ENCODE peak calls at places on chromosomes 1 and 21, in six cellular contexts. N, D, O, J, X and E are unnamed samples.
A peak's percentile ranks its signal among the peaks of the same experiment; 100 is the strongest.

GRCh38 chr1:61089338-61089737 is 7.0 kb downstream of the NFIA start:
- DNase-seq in D (no peak), N (no peak), O (no peak), J (no peak), X (no peak), E (no peak)

GRCh38 chr1:12677565-12677964 is 33.7 kb downstream of the AADACL4 start:
- DNase-seq in X (no peak), N (no peak), D (no peak), O (no peak), J (no peak), E (no peak)

GRCh38 chr1:83990734-83991133 is 8.2 kb downstream of the TTLL7 start:
- DNase-seq in J (no peak), X (no peak), O (no peak), D (no peak), N (no peak), E (no peak)

GRCh38 chr1:47585141-47585902 is 147.5 kb downstream of the FOXD2 start:
- DNase-seq in X (no peak), N (peak; percentile 2), O (no peak), J (no peak), D (no peak), E (peak; percentile 42)

GRCh38 chr1:211518330-211519289 is 26.6 kb upstream of the RD3 start:
- DNase-seq in N (no peak), O (peak; percentile 27), D (no peak), J (no peak), X (no peak), E (no peak)

GRCh38 chr21:46559291-46559983 is 45.4 kb downstream of the S100B start:
- DNase-seq in N (no peak), D (no peak), X (peak; percentile 55), J (no peak), O (no peak), E (peak; percentile 81)

GRCh38 chr21:43345746-43346409 is 81.1 kb downstream of the SIK1 start:
- DNase-seq in N (no peak), D (no peak), J (no peak), O (peak; percentile 83), X (no peak), E (no peak)

GRCh38 chr1:119713538-119714456 is 2.1 kb downstream of the PHGDH start:
- DNase-seq in J (no peak), O (peak; percentile 47), X (no peak), N (no peak), D (no peak), E (no peak)

GRCh38 chr1:111990878-111991760 is 1.7 kb upstream of the KCND3 start:
- DNase-seq in N (peak; percentile 49), J (peak; percentile 87), O (peak; percentile 22), X (peak; percentile 65), D (peak; percentile 66), E (peak; percentile 92)

GRCh38 chr1:234584431-234584805 is 25.6 kb downstream of the IRF2BP2 start:
- DNase-seq in J (no peak), N (no peak), O (no peak), X (no peak), D (no peak), E (no peak)

GRCh38 chr1:92698932-92699331 is 86.0 kb downstream of the EVI5 start:
- DNase-seq in D (no peak), O (no peak), X (no peak), J (no peak), N (no peak), E (no peak)

GRCh38 chr1:202621446-202621845 is 88.8 kb downstream of the SYT2 start:
- DNase-seq in J (no peak), D (no peak), X (no peak), N (no peak), O (no peak), E (no peak)

GRCh38 chr1:202624781-202625108 is 85.5 kb downstream of the SYT2 start:
- DNase-seq in D (no peak), N (no peak), J (no peak), O (no peak), X (no peak), E (no peak)

GRCh38 chr1:202622388-202622787 is 87.9 kb downstream of the SYT2 start:
- DNase-seq in J (no peak), D (no peak), X (peak; percentile 30), O (no peak), N (no peak), E (no peak)

GRCh38 chr1:202624088-202624780 is 86.0 kb downstream of the SYT2 start:
- DNase-seq in X (no peak), D (no peak), J (no peak), N (no peak), O (no peak), E (no peak)

DNA sequence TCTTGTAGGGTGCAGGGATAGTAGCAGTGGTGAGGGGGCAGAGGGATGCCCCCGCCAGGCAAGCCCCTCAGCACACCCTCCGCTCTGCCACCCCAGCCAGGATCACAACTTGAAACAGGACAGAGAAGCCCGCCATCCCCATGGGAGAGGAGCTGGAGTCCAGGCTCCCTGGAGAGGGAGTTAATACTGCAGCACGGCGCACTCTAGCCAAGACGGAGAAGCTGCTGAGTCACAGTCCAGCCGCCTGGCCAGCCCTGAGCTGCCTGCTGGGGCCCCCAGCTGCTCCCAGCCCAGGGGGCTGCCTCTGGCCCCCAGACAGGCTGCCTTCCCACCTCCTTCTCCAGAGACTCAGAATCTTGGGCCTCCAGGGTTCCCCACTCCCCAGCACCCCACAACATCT is 87.2 kb downstream of the SYT2 start:
- DNase-seq in D (peak; percentile 38), N (no peak), J (no peak), O (peak; percentile 80), X (peak; percentile 71), E (no peak)
- H3K4me3 ChIP-seq in D (no peak overlapping the region), N (no peak overlapping the region), J (no peak overlapping the region), O (no peak overlapping the region), X (peak overlapping the region; percentile 18), E (no peak overlapping the region)

DNA sequence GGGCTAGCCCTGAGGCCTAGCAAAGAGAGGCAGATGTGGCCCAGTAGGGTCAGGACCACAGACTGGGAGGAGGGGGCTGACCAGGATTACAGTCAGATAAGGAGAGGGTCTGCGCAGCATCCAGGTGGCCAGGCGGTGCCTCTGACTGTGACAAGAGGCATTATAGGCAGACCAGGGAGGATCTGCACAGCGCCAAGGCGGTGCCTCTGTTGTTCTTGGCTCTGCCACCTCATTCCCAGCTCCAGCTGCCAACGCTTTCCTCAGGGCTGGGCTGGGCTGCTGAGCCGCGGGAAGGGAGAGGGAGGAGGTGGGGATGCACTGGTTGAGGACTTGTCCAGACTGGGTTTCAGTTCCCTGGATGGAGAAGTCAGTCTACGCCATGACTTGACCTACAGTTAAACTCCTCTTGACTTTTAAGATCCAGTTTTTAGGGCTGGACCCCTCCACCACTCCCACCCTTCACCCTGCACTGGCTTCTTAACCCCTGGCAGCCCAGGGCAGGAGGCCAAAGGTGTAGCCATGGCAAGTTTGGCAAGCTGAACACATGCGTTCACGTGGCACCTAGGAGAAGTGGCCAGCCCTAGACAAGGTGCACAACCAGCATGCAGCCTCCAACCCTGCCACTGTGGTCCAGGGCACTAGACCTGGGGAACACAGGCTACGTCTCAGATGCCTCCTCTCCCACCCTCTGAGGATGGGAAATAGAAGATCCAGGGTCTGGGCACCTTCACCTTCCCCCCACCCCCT is 4.5 kb upstream of the CRABP2 start:
- DNase-seq in X (no peak), D (peak; percentile 82), J (peak; percentile 87), N (peak; percentile 55), O (no peak), E (peak; percentile 67)
- TF ChIP-seq POLR2A in X (no peak), D (no peak), J (no peak), N (no peak), O (no peak), E (no peak)

GRCh38 chr1:6360517-6360916 is 33.0 kb downstream of the ACOT7 start:
- DNase-seq in N (no peak), J (no peak), X (no peak), O (no peak), D (no peak), E (no peak)

GRCh38 chr1:6358757-6359567 is 34.6 kb downstream of the ACOT7 start:
- DNase-seq in J (no peak), N (no peak), X (peak; percentile 69), O (peak; percentile 22), D (no peak), E (no peak)

GRCh38 chr1:6361124-6361775 is 32.3 kb downstream of the ACOT7 start:
- DNase-seq in N (no peak), J (no peak), O (no peak), D (no peak), X (no peak), E (no peak)

GRCh38 chr1:6358144-6358624 is 35.4 kb downstream of the ACOT7 start:
- DNase-seq in O (no peak), D (no peak), X (no peak), N (no peak), J (no peak), E (no peak)

GRCh38 chr1:6359568-6360496 is 33.7 kb downstream of the ACOT7 start:
- DNase-seq in J (peak; percentile 56), D (peak; percentile 89), N (peak; percentile 28), X (peak; percentile 83), O (peak; percentile 70), E (no peak)
- TF ChIP-seq CTCF in J (no peak), D (no peak), N (no peak), X (no peak), O (no peak), E (no peak)

DNA sequence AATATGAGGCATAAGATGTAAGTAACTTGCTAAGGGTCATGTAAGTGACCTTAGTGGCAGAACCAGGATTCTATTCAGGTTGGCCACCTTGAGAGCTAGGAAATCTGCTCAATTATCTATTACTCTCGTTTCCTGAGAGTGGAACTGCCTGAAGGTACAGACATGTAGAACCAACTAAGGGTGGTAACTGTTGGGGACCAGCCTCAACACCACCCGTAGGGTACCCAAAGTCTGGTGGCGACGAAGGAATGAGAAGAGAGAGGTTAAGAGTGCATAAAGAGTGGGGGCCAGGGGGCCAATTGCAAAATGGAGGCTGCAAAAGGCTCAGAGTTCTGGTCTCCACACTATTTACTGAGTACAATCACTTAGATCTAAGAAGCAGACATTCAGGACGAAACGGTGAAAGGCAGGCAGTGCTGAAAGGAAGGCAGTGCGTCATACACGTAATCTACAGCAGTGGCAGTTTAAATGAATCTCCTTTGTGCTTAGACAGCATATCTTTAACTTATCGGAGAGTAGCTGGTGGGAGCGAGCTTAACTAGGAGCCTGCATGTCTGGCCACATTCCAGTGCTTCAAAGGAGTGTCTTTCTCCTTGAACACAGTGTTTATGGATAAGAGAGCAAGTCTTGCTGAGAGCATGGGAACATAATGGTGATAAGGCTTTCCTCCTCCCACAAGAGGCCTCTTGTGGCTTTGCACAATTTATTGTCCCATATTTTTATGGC is 25.0 kb downstream of the SRSF4 start:
- DNase-seq in N (no peak), D (peak; percentile 59), J (no peak), X (peak; percentile 62), O (no peak), E (no peak)
- H3K4me3 ChIP-seq in N (no peak overlapping the region), D (no peak overlapping the region), J (no peak overlapping the region), X (no peak overlapping the region), O (no peak overlapping the region), E (no peak overlapping the region)

DNA sequence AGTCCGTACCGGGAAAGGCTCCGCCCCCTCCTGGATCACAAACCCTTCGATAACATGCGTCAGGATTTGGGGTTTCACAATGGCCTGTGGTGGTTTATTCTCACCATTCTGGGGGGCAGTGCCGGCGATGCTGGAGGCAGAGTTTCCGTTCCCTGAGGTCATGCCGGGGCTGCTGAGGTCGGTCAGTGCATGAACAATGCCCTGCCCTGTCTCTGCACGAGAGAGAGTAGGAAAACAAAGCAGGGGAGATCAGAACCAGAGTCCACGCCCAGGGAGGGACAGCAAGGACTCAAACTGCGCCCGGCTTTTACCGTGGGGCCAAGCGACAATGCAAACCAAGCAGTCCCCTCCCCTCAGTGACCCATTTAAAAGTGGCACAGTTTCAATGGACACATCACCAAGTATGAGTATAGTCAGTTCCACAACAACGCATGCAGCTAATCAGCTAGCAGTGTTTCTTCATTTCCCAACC is 13.2 kb upstream of the A3GALT2 start:
- DNase-seq in O (no peak), J (no peak), X (peak; percentile 56), D (peak; percentile 81), N (peak; percentile 76), E (peak; percentile 70)
- TF ChIP-seq POLR2A in O (no peak), J (no peak), X (no peak), D (peak; percentile 15), N (peak; percentile 22), E (no peak)